ENCODE peak calls at places on chromosomes 12 and 14, in six cellular contexts. E is body of pancreas, U is foreskin fibroblast, V is mucosa of descending colon, O is bronchial epithelial cell, B is nephron progenitor cell. Q is an unnamed sample.

GRCh38 chr14:99383457-99384428 is 96.9 kb downstream of the SETD3 start:
- DNase-seq in O (no peak), V (no peak), B (no peak), U (no peak), E (no peak), Q (no peak)

GRCh38 chr14:80974338-80975078 is 19.1 kb downstream of the TSHR start:
- DNase-seq in E (no peak), U (no peak), V (no peak), B (no peak), O (no peak), Q (no peak)

GRCh38 chr12:69097619-69098368 is 141.6 kb upstream of the CPSF6 start:
- DNase-seq in U (peak), B (peak), E (no peak), O (peak), V (no peak), Q (no peak)

GRCh38 chr14:91228112-91229004 is 16.1 kb downstream of the GPR68 start:
- DNase-seq in E (no peak), B (no peak), U (peak), O (peak), V (no peak), Q (peak)

GRCh38 chr12:116159175-116159574 is 118.3 kb downstream of the MED13L start:
- DNase-seq in O (no peak), E (no peak), U (peak), B (no peak), V (no peak), Q (no peak)

GRCh38 chr12:47033797-47034555 is 45.4 kb upstream of the PCED1B start:
- DNase-seq in V (no peak), B (no peak), E (no peak), U (no peak), O (peak), Q (no peak)

GRCh38 chr14:62655161-62655560 is 390.1 kb downstream of the KCNH5 start:
- DNase-seq in E (no peak), V (no peak), U (peak), B (no peak), O (no peak), Q (no peak)

GRCh38 chr14:23694085-23694975 is 58.2 kb downstream of the DHRS2 start:
- DNase-seq in O (peak), U (no peak), B (peak), V (no peak), E (peak), Q (no peak)

GRCh38 chr12:22625671-22626251 is 790 bp downstream of the ETNK1 start:
- DNase-seq in U (peak), V (peak), B (peak), O (peak), E (no peak), Q (peak)

GRCh38 chr14:53273671-53274072 is 120.5 kb upstream of the DDHD1 start:
- DNase-seq in V (no peak), O (peak), U (no peak), B (no peak), E (no peak), Q (no peak)

GRCh38 chr12:112319395-112319794 is 62.8 kb downstream of the HECTD4 start:
- DNase-seq in B (no peak), E (no peak), O (no peak), V (no peak), U (no peak), Q (no peak)

GRCh38 chr12:43098766-43099550 is 453.0 kb downstream of the ADAMTS20 start:
- DNase-seq in V (no peak), B (no peak), U (no peak), E (no peak), O (no peak), Q (no peak)

GRCh38 chr14:28406181-28406580 is 360.4 kb upstream of the FOXG1 start:
- DNase-seq in B (no peak), U (no peak), V (no peak), E (no peak), O (no peak), Q (no peak)

GRCh38 chr12:114447799-114448617 is 42.1 kb upstream of the TBX5 start:
- DNase-seq in O (no peak), V (no peak), E (no peak), B (no peak), U (no peak), Q (no peak)

GRCh38 chr12:89864419-89864818 is 155.8 kb upstream of the ATP2B1 start:
- DNase-seq in E (no peak), V (no peak), U (no peak), B (no peak), O (peak), Q (no peak)

GRCh38 chr12:11055306-11055705 is 6.8 kb downstream of the TAS2R46 start:
- DNase-seq in U (no peak), V (no peak), O (no peak), E (no peak), B (no peak), Q (no peak)

GRCh38 chr12:46522141-46522540 is 149.6 kb upstream of the SLC38A2 start:
- DNase-seq in U (no peak), E (no peak), O (peak), V (no peak), B (no peak), Q (no peak)

GRCh38 chr14:24286996-24287395 is 12.6 kb downstream of the DHRS1 start:
- DNase-seq in U (no peak), V (no peak), B (no peak), E (no peak), O (no peak), Q (no peak)

GRCh38 chr12:93727195-93727811 is 50.1 kb downstream of the CRADD start:
- DNase-seq in O (no peak), B (no peak), U (peak), V (no peak), E (no peak), Q (no peak)

GRCh38 chr12:121223283-121223946 is 13.5 kb downstream of the P2RX4 start:
- DNase-seq in U (no peak), O (no peak), V (peak), E (peak), B (no peak), Q (peak)

GRCh38 chr12:41019461-41019860 is 168.7 kb upstream of the PDZRN4 start:
- DNase-seq in O (no peak), V (no peak), B (no peak), U (no peak), E (no peak), Q (no peak)

GRCh38 chr14:64303471-64303917 is 9.3 kb upstream of the ESR2 start:
- DNase-seq in U (peak), E (no peak), V (no peak), B (peak), O (peak), Q (peak)
- TF ChIP-seq CTCF in U (peak), E (peak), V (peak), B (peak), O (peak), Q (peak)

GRCh38 chr14:106489112-106489881 is 962.9 kb downstream of the TMEM121 start:
- DNase-seq in U (no peak), O (no peak), E (no peak), B (no peak), V (no peak), Q (no peak)

GRCh38 chr14:106488293-106488692 is 961.9 kb downstream of the TMEM121 start:
- DNase-seq in B (no peak), U (no peak), E (no peak), V (no peak), O (no peak), Q (no peak)

GRCh38 chr14:106493962-106494823 is 967.8 kb downstream of the TMEM121 start:
- DNase-seq in O (no peak), B (no peak), U (no peak), V (no peak), E (no peak), Q (no peak)

GRCh38 chr14:106490442-106490841 is 964.1 kb downstream of the TMEM121 start:
- DNase-seq in E (no peak), U (no peak), V (no peak), B (no peak), O (no peak), Q (no peak)

DNA sequence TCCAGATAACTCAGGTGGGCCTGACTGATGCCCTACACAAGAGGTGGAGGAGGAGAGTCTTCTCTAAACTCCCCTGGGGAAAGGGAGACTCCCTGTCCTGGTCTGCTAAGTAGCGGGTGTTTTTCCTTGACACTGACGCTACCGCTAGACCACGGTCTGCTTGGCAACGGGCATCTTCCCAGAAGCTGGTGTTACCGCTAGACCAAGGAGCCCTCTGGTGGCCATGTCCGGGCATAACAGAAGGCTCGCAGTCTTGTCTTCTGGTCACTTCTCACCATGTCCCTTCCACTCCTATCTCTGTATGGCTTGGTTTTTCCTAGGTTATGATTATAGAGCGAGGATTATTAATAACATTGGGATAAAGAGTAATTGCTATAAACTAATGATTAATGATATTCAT is 965.5 kb downstream of the TMEM121 start:
- DNase-seq in B (peak), E (no peak), U (no peak), O (no peak), V (peak), Q (no peak)
- TF ChIP-seq CTCF in B (no peak), E (peak), U (no peak), O (peak), V (no peak), Q (peak)

GRCh38 chr14:79701371-79701770 is 509.9 kb downstream of the DIO2 start:
- DNase-seq in E (no peak), U (no peak), B (no peak), O (no peak), V (no peak), Q (no peak)

GRCh38 chr14:79704406-79704805 is 506.9 kb downstream of the DIO2 start:
- DNase-seq in E (no peak), V (no peak), U (no peak), B (no peak), O (no peak), Q (no peak)

GRCh38 chr14:79699206-79699605 is 512.1 kb downstream of the DIO2 start:
- DNase-seq in V (no peak), E (no peak), O (no peak), U (no peak), B (no peak), Q (no peak)

GRCh38 chr14:79703209-79703608 is 508.1 kb downstream of the DIO2 start:
- DNase-seq in B (no peak), O (no peak), V (no peak), U (no peak), E (no peak), Q (no peak)

GRCh38 chr14:79702197-79702596 is 509.1 kb downstream of the DIO2 start:
- DNase-seq in B (no peak), O (no peak), E (no peak), V (no peak), U (no peak), Q (no peak)
- TF ChIP-seq CTCF in B (no peak), O (no peak), E (no peak), V (no peak), U (no peak), Q (no peak)

GRCh38 chr14:33568935-33569579 is 381.8 kb downstream of the EGLN3 start:
- DNase-seq in O (peak), U (no peak), B (no peak), E (no peak), V (no peak), Q (no peak)
- TF ChIP-seq CTCF in O (no peak), U (no peak), B (no peak), E (no peak), V (no peak), Q (no peak)

GRCh38 chr12:26113194-26113654 is 11.6 kb downstream of the BHLHE41 start:
- DNase-seq in O (no peak), E (peak), V (peak), U (no peak), B (no peak), Q (no peak)

GRCh38 chr12:26114720-26115406 is 10.0 kb downstream of the BHLHE41 start:
- DNase-seq in E (no peak), U (no peak), B (no peak), O (no peak), V (no peak), Q (no peak)

GRCh38 chr12:26112232-26112631 is 12.6 kb downstream of the BHLHE41 start:
- DNase-seq in O (no peak), B (no peak), E (no peak), V (no peak), U (no peak), Q (no peak)

GRCh38 chr12:26112703-26113147 is 12.1 kb downstream of the BHLHE41 start:
- DNase-seq in U (no peak), O (no peak), V (no peak), E (no peak), B (no peak), Q (no peak)

DNA sequence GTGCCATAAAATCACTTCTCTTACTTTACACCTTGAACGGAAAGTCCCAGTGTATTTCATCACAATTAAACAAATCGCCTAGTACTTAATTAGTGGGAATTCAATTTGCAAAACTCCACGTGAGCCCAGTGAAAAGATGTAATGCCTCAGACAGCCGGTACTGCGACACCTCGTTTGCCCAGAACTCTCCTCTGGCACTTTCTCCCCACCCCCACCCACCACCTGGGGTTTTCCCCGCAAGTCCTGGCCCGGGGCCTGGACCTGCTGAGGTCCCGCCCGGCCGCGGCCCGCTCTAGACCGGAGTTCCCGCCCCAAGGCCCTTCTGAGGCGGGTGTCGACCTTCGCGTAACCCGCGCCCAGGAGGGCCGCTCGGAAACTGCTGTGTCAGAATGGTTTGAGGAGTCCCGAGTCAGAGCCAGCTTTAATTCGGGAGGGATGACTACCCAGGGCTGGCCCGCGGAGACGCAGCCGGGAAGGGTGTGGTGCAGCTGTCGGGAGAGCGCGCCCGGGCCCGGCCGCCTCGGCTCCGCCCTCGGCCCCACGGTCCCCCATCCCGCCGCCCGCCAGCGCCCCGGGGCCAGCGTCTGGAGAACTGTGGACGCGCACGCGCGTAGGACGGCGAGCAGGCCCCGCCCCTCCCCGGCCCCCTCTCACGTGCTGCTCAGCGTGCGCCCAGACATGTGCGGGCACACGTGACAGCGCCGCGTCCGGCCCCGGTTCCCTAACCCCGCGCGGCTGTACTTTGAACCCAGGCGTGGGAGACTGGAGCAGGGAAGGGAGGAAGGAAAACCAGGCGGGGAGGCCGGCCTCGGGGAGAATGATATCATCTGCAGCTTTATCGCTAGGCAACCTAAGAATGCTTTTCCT is 10.8 kb downstream of the BHLHE41 start:
- DNase-seq in E (peak), V (peak), B (peak), O (peak), U (peak), Q (peak)
- TF ChIP-seq CTCF in E (peak), V (no peak), B (no peak), O (peak), U (no peak), Q (no peak)

DNA sequence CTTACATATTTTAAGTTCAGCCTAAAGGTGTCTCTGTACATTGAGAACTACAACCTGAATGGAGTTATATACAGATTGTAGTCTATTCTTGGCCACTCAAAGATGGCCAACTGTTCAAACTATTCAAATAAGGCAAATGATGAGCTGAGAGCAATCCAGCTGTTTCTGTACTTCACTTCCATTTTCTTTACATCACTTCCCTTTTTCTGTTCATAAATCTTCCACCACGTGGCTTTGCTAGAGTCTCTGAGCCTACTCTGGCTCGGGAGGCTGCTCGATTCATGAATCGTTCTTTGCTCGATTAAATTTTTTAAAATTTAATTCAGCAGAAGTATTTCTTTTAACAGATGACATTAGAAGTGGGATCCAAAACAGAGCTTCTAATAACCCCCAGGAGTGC is 879.7 kb downstream of the GALC start:
- DNase-seq in B (no peak), U (no peak), O (no peak), V (no peak), E (no peak), Q (no peak)
- TF ChIP-seq CTCF in B (no peak), U (no peak), O (no peak), V (no peak), E (no peak), Q (no peak)

DNA sequence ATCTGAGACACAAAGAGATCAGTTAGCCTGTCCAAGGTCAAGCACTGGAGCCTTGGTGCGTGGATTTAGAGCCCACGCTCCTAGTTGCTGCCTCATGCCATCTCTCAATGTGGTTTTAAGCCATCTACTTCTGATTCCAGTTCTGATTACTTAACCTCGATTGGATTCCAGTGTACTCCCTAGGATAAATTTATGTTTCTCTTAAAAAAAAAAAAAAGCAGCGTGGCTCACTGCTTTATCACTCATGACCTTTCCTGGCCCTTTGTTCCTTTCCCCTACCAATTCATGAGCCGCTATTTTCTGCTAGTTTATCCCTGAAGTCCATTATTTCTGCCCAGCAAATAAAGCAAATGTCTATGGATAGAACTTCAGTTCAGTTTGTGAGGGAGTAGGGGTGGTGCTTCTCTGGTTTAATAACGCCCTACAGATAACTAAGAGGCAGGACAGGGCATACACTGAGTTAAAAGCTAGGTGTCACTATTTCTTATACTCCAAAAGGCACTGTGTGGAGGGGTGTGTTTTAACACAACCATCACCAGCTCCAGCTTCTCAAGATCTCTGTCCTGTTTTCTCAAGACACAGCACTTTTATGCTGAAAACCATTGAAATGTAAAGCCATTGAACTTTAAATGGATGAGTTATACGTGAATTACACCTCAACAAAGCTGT is 9.8 kb upstream of the PARP11 start:
- DNase-seq in O (peak), B (no peak), E (no peak), U (peak), V (no peak), Q (peak)
- TF ChIP-seq CTCF in O (peak), B (no peak), E (no peak), U (peak), V (no peak), Q (peak)

GRCh38 chr12:53006810-53007742 is 820 bp downstream of the EIF4B start:
- DNase-seq in E (peak), V (peak), B (peak), O (peak), U (peak), Q (peak)
- TF ChIP-seq CTCF in E (no peak), V (no peak), B (no peak), O (no peak), U (no peak), Q (no peak)

Q was measured in GM13977.